ENCODE peak calls at places on chromosomes 4 and X, in four cellular contexts. One of them, this sample, is unnamed.

GRCh38 chr4:183878571-183878970 is 26.5 kb upstream of the STOX2 start:
- DNase-seq in mammary epithelial cell: no peak
- DNase-seq in NCI-H510A: no peak
- DNase-seq in T-helper 1 cell: no peak
- DNase-seq in this sample: no peak

GRCh38 chr4:8262637-8263322 is 6.8 kb upstream of the HTRA3 start:
- DNase-seq in mammary epithelial cell: no peak
- DNase-seq in NCI-H510A: no peak
- DNase-seq in T-helper 1 cell: no peak
- DNase-seq in this sample: no peak

GRCh38 chrX:46634577-46634976 is 61.0 kb downstream of the CHST7 start:
- DNase-seq in mammary epithelial cell: no peak
- DNase-seq in NCI-H510A: no peak
- DNase-seq in T-helper 1 cell: no peak
- DNase-seq in this sample: no peak

GRCh38 chrX:28120076-28120475 is 138.8 kb upstream of the DCAF8L1 start:
- DNase-seq in mammary epithelial cell: peak
- DNase-seq in NCI-H510A: no peak
- DNase-seq in T-helper 1 cell: no peak
- DNase-seq in this sample: no peak

GRCh38 chr4:10115271-10115656 is 1.3 kb downstream of the WDR1 start:
- DNase-seq in mammary epithelial cell: peak
- DNase-seq in NCI-H510A: no peak
- DNase-seq in T-helper 1 cell: no peak
- DNase-seq in this sample: no peak

GRCh38 chr4:98642991-98643426 is 15.4 kb downstream of the TSPAN5 start:
- DNase-seq in mammary epithelial cell: peak
- DNase-seq in NCI-H510A: no peak
- DNase-seq in T-helper 1 cell: no peak
- DNase-seq in this sample: no peak

GRCh38 chrX:22952011-22952410 is 47.7 kb upstream of the DDX53 start:
- DNase-seq in mammary epithelial cell: no peak
- DNase-seq in NCI-H510A: no peak
- DNase-seq in T-helper 1 cell: no peak
- DNase-seq in this sample: no peak

GRCh38 chr4:184854673-184855072 is 28.9 kb upstream of the ACSL1 start:
- DNase-seq in mammary epithelial cell: no peak
- DNase-seq in NCI-H510A: no peak
- DNase-seq in T-helper 1 cell: no peak
- DNase-seq in this sample: no peak

GRCh38 chr4:151313306-151314028 is 11.9 kb downstream of the SH3D19 start:
- DNase-seq in mammary epithelial cell: no peak
- DNase-seq in NCI-H510A: no peak
- DNase-seq in T-helper 1 cell: no peak
- DNase-seq in this sample: no peak

GRCh38 chr4:156779046-156779445 is 192.6 kb downstream of the PDGFC start:
- DNase-seq in mammary epithelial cell: no peak
- DNase-seq in NCI-H510A: no peak
- DNase-seq in T-helper 1 cell: no peak
- DNase-seq in this sample: no peak

GRCh38 chr4:146699910-146700309 is 61.2 kb downstream of the POU4F2 start:
- DNase-seq in mammary epithelial cell: no peak
- DNase-seq in NCI-H510A: no peak
- DNase-seq in T-helper 1 cell: no peak
- DNase-seq in this sample: no peak

GRCh38 chr4:11650801-11651596 is 222.3 kb upstream of the HS3ST1 start:
- DNase-seq in mammary epithelial cell: no peak
- DNase-seq in NCI-H510A: no peak
- DNase-seq in T-helper 1 cell: no peak
- DNase-seq in this sample: no peak

GRCh38 chrX:65757943-65758342 is 90.5 kb downstream of the MSN start:
- DNase-seq in mammary epithelial cell: peak
- DNase-seq in NCI-H510A: no peak
- DNase-seq in T-helper 1 cell: no peak
- DNase-seq in this sample: no peak

GRCh38 chrX:101383679-101384078 is 2.3 kb downstream of the BTK start:
- DNase-seq in mammary epithelial cell: no peak
- DNase-seq in NCI-H510A: no peak
- DNase-seq in T-helper 1 cell: no peak
- DNase-seq in this sample: no peak

GRCh38 chr4:187276786-187277408 is 553.2 kb upstream of the FAT1 start:
- DNase-seq in mammary epithelial cell: no peak
- DNase-seq in NCI-H510A: no peak
- DNase-seq in T-helper 1 cell: no peak
- DNase-seq in this sample: no peak

GRCh38 chr4:25993564-25994185 is 79.7 kb downstream of the SMIM20 start:
- DNase-seq in mammary epithelial cell: no peak
- DNase-seq in NCI-H510A: no peak
- DNase-seq in T-helper 1 cell: no peak
- DNase-seq in this sample: no peak

GRCh38 chrX:153974003-153974725 is 1.6 kb downstream of the TMEM187 start:
- DNase-seq in mammary epithelial cell: no peak
- DNase-seq in NCI-H510A: no peak
- DNase-seq in T-helper 1 cell: no peak
- DNase-seq in this sample: no peak

GRCh38 chrX:2697306-2697705 is 6.2 kb downstream of the CD99 start:
- DNase-seq in mammary epithelial cell: peak
- DNase-seq in NCI-H510A: no peak
- DNase-seq in T-helper 1 cell: no peak
- DNase-seq in this sample: no peak

GRCh38 chr4:107853444-107854325 is 29.0 kb downstream of the SGMS2 start:
- DNase-seq in mammary epithelial cell: no peak
- DNase-seq in NCI-H510A: no peak
- DNase-seq in T-helper 1 cell: no peak
- DNase-seq in this sample: no peak

GRCh38 chr4:145880355-145880960 is 58.2 kb downstream of the ZNF827 start:
- DNase-seq in mammary epithelial cell: no peak
- DNase-seq in NCI-H510A: no peak
- DNase-seq in T-helper 1 cell: no peak
- DNase-seq in this sample: no peak

GRCh38 chrX:1851527-1851926 is 236.7 kb downstream of the ASMT start:
- DNase-seq in mammary epithelial cell: no peak
- DNase-seq in NCI-H510A: no peak
- DNase-seq in T-helper 1 cell: no peak
- DNase-seq in this sample: no peak

GRCh38 chr4:142567199-142567598 is 278.9 kb downstream of the INPP4B start:
- DNase-seq in mammary epithelial cell: no peak
- DNase-seq in NCI-H510A: no peak
- DNase-seq in T-helper 1 cell: peak
- DNase-seq in this sample: no peak

GRCh38 chr4:2795558-2796260 is 2.8 kb downstream of the SH3BP2 start:
- DNase-seq in mammary epithelial cell: no peak
- DNase-seq in NCI-H510A: no peak
- DNase-seq in T-helper 1 cell: no peak
- DNase-seq in this sample: no peak

GRCh38 chr4:102441978-102442890 is 58.9 kb upstream of the NFKB1 start:
- DNase-seq in mammary epithelial cell: no peak
- DNase-seq in NCI-H510A: no peak
- DNase-seq in T-helper 1 cell: no peak
- DNase-seq in this sample: no peak

GRCh38 chrX:16646366-16647168 is 3.4 kb upstream of the S100G start:
- DNase-seq in mammary epithelial cell: no peak
- DNase-seq in NCI-H510A: no peak
- DNase-seq in T-helper 1 cell: no peak
- DNase-seq in this sample: no peak

GRCh38 chr4:125041372-125041930 is 273.3 kb upstream of the FAT4 start:
- DNase-seq in mammary epithelial cell: peak
- DNase-seq in NCI-H510A: no peak
- DNase-seq in T-helper 1 cell: no peak
- DNase-seq in this sample: no peak

GRCh38 chrX:122188751-122189150 is 995.3 kb upstream of the GRIA3 start:
- DNase-seq in mammary epithelial cell: peak
- DNase-seq in NCI-H510A: no peak
- DNase-seq in T-helper 1 cell: no peak
- DNase-seq in this sample: no peak

GRCh38 chr4:74283614-74284013 is 24.7 kb upstream of the EPGN start:
- DNase-seq in mammary epithelial cell: peak
- DNase-seq in NCI-H510A: no peak
- DNase-seq in T-helper 1 cell: no peak
- DNase-seq in this sample: no peak

GRCh38 chr4:86670739-86671138 is 76.6 kb downstream of the PTPN13 start:
- DNase-seq in mammary epithelial cell: peak
- DNase-seq in NCI-H510A: no peak
- DNase-seq in T-helper 1 cell: no peak
- DNase-seq in this sample: no peak

GRCh38 chrX:15790766-15791380 is 589 bp downstream of the ZRSR2 start:
- DNase-seq in mammary epithelial cell: no peak
- DNase-seq in NCI-H510A: no peak
- DNase-seq in T-helper 1 cell: no peak
- DNase-seq in this sample: peak

GRCh38 chrX:109352121-109352556 is 129.7 kb downstream of the GUCY2F start:
- DNase-seq in mammary epithelial cell: no peak
- DNase-seq in NCI-H510A: no peak
- DNase-seq in T-helper 1 cell: no peak
- DNase-seq in this sample: no peak

GRCh38 chrX:97284531-97284930 is 400.8 kb downstream of the RPA4 start:
- DNase-seq in mammary epithelial cell: no peak
- DNase-seq in NCI-H510A: no peak
- DNase-seq in T-helper 1 cell: no peak
- DNase-seq in this sample: no peak

GRCh38 chr4:2284934-2285664 is 23.2 kb upstream of the MXD4 start:
- DNase-seq in mammary epithelial cell: peak
- DNase-seq in NCI-H510A: no peak
- DNase-seq in T-helper 1 cell: peak
- DNase-seq in this sample: no peak

GRCh38 chr4:101191302-101192098 is 155.8 kb downstream of the PPP3CA start:
- DNase-seq in mammary epithelial cell: no peak
- DNase-seq in NCI-H510A: no peak
- DNase-seq in T-helper 1 cell: no peak
- DNase-seq in this sample: no peak

GRCh38 chrX:81957900-81958545 is 756.1 kb downstream of the SH3BGRL start:
- DNase-seq in mammary epithelial cell: peak
- DNase-seq in NCI-H510A: no peak
- DNase-seq in T-helper 1 cell: no peak
- DNase-seq in this sample: no peak

GRCh38 chr4:184934961-184935360 is 83.3 kb upstream of the HELT start:
- DNase-seq in mammary epithelial cell: no peak
- DNase-seq in NCI-H510A: no peak
- DNase-seq in T-helper 1 cell: no peak
- DNase-seq in this sample: no peak

GRCh38 chr4:1414831-1415680 is 8.8 kb upstream of the NKX1-1 start:
- DNase-seq in mammary epithelial cell: no peak
- DNase-seq in NCI-H510A: no peak
- DNase-seq in T-helper 1 cell: peak
- DNase-seq in this sample: no peak

GRCh38 chr4:87353592-87353991 is 30.9 kb upstream of the HSD17B13 start:
- DNase-seq in mammary epithelial cell: peak
- DNase-seq in NCI-H510A: no peak
- DNase-seq in T-helper 1 cell: peak
- DNase-seq in this sample: peak